ENCODE peak calls at places on chromosome 6, in five cellular contexts. B, Z, L, T and M are unnamed samples.

GRCh38 chr6:143107440-143107839 is 46.8 kb downstream of the AIG1 start:
- DNase-seq in B (no peak), Z (no peak), L (no peak), T (no peak), M (no peak)

GRCh38 chr6:161257778-161258457 is 15.9 kb downstream of the AGPAT4 start:
- DNase-seq in B (no peak), Z (peak; percentile 88), L (no peak), T (peak; percentile 87), M (peak; percentile 73)

GRCh38 chr6:3752538-3753227 is 1.2 kb upstream of the PXDC1 start:
- DNase-seq in B (no peak), Z (no peak), L (no peak), T (no peak), M (no peak)

GRCh38 chr6:90362273-90362672 is 65.6 kb upstream of the BACH2 start:
- DNase-seq in B (no peak), Z (peak; percentile 4), L (no peak), T (no peak), M (no peak)

GRCh38 chr6:167274270-167274669 is 16.8 kb upstream of the UNC93A start:
- DNase-seq in B (no peak), Z (no peak), L (no peak), T (no peak), M (no peak)

GRCh38 chr6:86107985-86108384 is 465.3 kb upstream of the SYNCRIP start:
- DNase-seq in B (no peak), Z (no peak), L (no peak), T (no peak), M (no peak)

GRCh38 chr6:130680118-130680517 is 147.1 kb upstream of the SMLR1 start:
- DNase-seq in B (no peak), Z (no peak), L (no peak), T (no peak), M (no peak)

GRCh38 chr6:7974932-7975763 is 64.6 kb upstream of the TXNDC5 start:
- DNase-seq in B (peak; percentile 85), Z (peak; percentile 98), L (peak; percentile 73), T (peak; percentile 72), M (no peak)

GRCh38 chr6:166904101-166904746 is 52.1 kb downstream of the RNASET2 start:
- DNase-seq in B (no peak), Z (peak; percentile 15), L (no peak), T (no peak), M (no peak)

GRCh38 chr6:152330984-152331383 is 306.2 kb downstream of the SYNE1 start:
- DNase-seq in B (no peak), Z (no peak), L (no peak), T (no peak), M (no peak)

GRCh38 chr6:134517863-134518262 is 200.0 kb upstream of the SGK1 start:
- DNase-seq in B (no peak), Z (no peak), L (no peak), T (no peak), M (no peak)

GRCh38 chr6:122184260-122184934 is 215.1 kb upstream of the HSF2 start:
- DNase-seq in B (no peak), Z (peak; percentile 19), L (no peak), T (no peak), M (no peak)

GRCh38 chr6:34875292-34876213 is 12.3 kb downstream of the TAF11 start:
- DNase-seq in B (no peak), Z (no peak), L (no peak), T (no peak), M (no peak)

GRCh38 chr6:142002825-142003405 is 129.8 kb upstream of the GJE1 start:
- DNase-seq in B (no peak), Z (no peak), L (no peak), T (no peak), M (no peak)

GRCh38 chr6:77245026-77245425 is 218.3 kb downstream of the HTR1B start:
- DNase-seq in B (no peak), Z (no peak), L (no peak), T (no peak), M (no peak)

DNA sequence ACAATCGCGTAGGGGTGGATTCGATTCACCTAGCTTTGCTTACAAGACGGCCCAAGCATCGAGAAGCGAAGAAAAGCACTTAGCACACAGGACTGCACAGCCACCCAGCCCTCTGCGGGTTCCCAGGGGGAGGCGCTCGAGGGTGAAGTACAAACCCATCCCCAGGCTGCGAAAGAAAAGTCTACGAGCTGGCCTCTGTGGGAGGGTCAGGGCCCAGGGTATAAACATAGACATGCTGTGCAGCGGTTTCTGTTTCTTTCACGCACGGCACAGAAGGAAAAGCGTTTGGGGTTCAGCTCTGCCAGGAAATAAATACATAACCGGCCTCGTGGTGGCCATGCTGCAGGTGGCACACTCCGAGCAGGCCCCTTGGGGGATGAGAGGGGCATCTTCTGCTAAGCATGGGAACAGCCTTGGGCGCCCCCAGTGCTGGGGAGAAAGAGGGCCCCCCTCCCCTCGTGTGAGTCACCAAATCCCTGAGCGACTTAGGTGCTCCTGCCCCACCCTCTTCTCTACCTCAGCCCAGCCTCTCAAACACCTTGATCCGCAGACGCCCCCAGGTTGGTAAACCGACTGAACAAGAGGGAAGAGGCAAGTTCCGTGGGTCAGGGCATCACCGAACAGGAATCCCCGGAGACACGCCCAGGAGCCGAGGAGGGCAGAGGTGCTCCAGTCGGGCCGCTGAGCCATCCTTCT is 91.6 kb upstream of the RIPOR2 start:
- DNase-seq in B (no peak), Z (no peak), L (peak; percentile 39), T (no peak), M (no peak)
- TF ChIP-seq CTCF in B (peak; percentile 7), Z (no peak), L (no peak), T (no peak), M (no peak)

GRCh38 chr6:26260110-26260637 is 104.8 kb upstream of the BTN3A2 start:
- DNase-seq in B (no peak), Z (no peak), L (no peak), T (no peak), M (no peak)

GRCh38 chr6:26257272-26257671 is 107.7 kb upstream of the BTN3A2 start:
- DNase-seq in B (no peak), Z (no peak), L (no peak), T (no peak), M (no peak)

GRCh38 chr6:26260791-26261484 is 104.1 kb upstream of the BTN3A2 start:
- DNase-seq in B (no peak), Z (no peak), L (no peak), T (no peak), M (no peak)

GRCh38 chr6:26254666-26255176 is 110.3 kb upstream of the BTN3A2 start:
- DNase-seq in B (no peak), Z (no peak), L (no peak), T (no peak), M (no peak)

DNA sequence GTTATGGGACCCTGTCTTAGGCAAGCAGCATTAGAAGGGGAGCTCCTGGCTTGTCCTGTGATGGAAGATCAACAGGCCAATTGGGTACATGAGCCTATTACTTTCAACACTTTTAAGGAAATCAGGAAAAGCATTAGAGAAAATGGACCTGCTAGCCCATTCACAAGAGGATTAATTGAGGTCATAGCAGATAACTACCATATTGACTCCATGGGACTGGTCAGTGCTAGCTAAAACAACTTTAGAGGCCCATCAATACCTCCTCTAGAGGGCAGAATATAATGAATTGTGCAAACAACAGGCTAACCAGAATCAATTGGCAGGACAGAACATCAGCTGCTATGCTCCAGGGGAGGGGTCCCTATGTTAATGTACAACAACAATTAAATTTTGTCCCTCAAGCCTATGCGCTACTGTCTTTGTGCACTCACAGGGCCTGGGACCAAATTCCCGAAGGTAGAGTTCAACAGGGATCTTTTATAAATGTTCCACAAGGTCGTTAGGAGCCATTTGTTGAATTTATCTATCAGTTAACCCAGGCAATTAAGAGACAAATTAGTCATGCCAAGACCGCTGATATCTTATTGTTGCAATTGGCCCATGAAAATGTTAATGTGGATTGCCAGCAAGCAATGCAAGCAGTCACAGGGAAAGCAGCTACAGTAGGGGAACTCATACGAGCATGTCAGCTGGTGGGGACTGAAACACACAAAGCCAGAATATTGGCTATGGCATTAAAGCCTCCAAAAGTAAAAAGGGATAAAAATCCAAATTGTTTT is 106.6 kb upstream of the BTN3A2 start:
- DNase-seq in B (no peak), Z (peak; percentile 34), L (no peak), T (no peak), M (no peak)
- TF ChIP-seq CTCF in B (no peak), Z (peak; percentile 58), L (no peak), T (peak; percentile 5), M (no peak)

GRCh38 chr6:29792123-29793035 is 35.2 kb upstream of the HLA-G start:
- DNase-seq in B (peak; percentile 72), Z (peak; percentile 46), L (peak; percentile 64), T (no peak), M (no peak)
- TF ChIP-seq CTCF in B (peak; percentile 62), Z (peak; percentile 58), L (peak; percentile 48), T (peak; percentile 58), M (peak; percentile 62)

GRCh38 chr6:38722037-38722436 is 6.9 kb downstream of the DNAH8 start:
- DNase-seq in B (no peak), Z (no peak), L (no peak), T (no peak), M (no peak)

GRCh38 chr6:38716825-38717224 is 1.7 kb downstream of the DNAH8 start:
- DNase-seq in B (no peak), Z (no peak), L (no peak), T (no peak), M (no peak)

GRCh38 chr6:38719358-38719757 is 4.2 kb downstream of the DNAH8 start:
- DNase-seq in B (no peak), Z (no peak), L (no peak), T (no peak), M (no peak)

GRCh38 chr6:38722727-38723334 is 7.7 kb downstream of the DNAH8 start:
- DNase-seq in B (no peak), Z (no peak), L (no peak), T (no peak), M (no peak)

GRCh38 chr6:38720295-38720694 is 5.2 kb downstream of the DNAH8 start:
- DNase-seq in B (no peak), Z (peak; percentile 60), L (no peak), T (no peak), M (no peak)
- TF ChIP-seq CTCF in B (peak; percentile 27), Z (peak; percentile 62), L (no peak), T (peak; percentile 4), M (no peak)

GRCh38 chr6:31271641-31272357 is at the start of gene HLA-C:
- DNase-seq in B (peak; percentile 96), Z (peak; percentile 96), L (peak; percentile 94), T (peak; percentile 77), M (peak; percentile 80)
- TF ChIP-seq CTCF in B (no peak), Z (no peak), L (no peak), T (peak; percentile 31), M (peak; percentile 10)

GRCh38 chr6:155315516-155315871 is 1.2 kb upstream of the TFB1M start:
- DNase-seq in B (no peak), Z (no peak), L (no peak), T (no peak), M (no peak)

GRCh38 chr6:155313602-155314091 is 637 bp downstream of the TFB1M start:
- DNase-seq in B (no peak), Z (peak; percentile 24), L (no peak), T (no peak), M (no peak)

GRCh38 chr6:155316419-155316818 is 2.1 kb upstream of the TFB1M start:
- DNase-seq in B (no peak), Z (no peak), L (no peak), T (no peak), M (no peak)

GRCh38 chr6:155314092-155314772 is at the start of gene TFB1M:
- DNase-seq in B (peak; percentile 99), Z (peak; percentile 98), L (peak; percentile 99), T (peak; percentile 96), M (peak; percentile 89)

GRCh38 chr6:155314773-155315515 is 660 bp upstream of the TFB1M start:
- DNase-seq in B (peak; percentile 83), Z (peak; percentile 65), L (peak; percentile 64), T (peak; percentile 37), M (peak; percentile 59)
- TF ChIP-seq CTCF in B (no peak), Z (no peak), L (no peak), T (no peak), M (no peak)